ENCODE peak calls at places on chromosomes 16 and 17, in four cellular contexts. J is EH, Y is foreskin fibroblast, E is PC-9. T is an unnamed sample.

GRCh38 chr17:21370430-21370829 is 5.7 kb upstream of the KCNJ12 start:
- DNase-seq in J (peak; percentile 17), Y (no peak), E (no peak), T (no peak)

GRCh38 chr17:2830678-2831077 is 34.4 kb downstream of the RAP1GAP2 start:
- DNase-seq in J (no peak), Y (no peak), E (no peak), T (no peak)

GRCh38 chr16:13453325-13453724 is 466.6 kb upstream of the ERCC4 start:
- DNase-seq in J (peak; percentile 6), Y (peak; percentile 61), E (no peak), T (no peak)

GRCh38 chr17:28928061-28928460 is 23.3 kb downstream of the PHF12 start:
- DNase-seq in J (peak; percentile 38), Y (no peak), E (no peak), T (peak; percentile 41)

GRCh38 chr17:2940352-2940751 is 123.1 kb downstream of the OR1D5 start:
- DNase-seq in J (no peak), Y (no peak), E (no peak), T (peak; percentile 17)

GRCh38 chr16:47519543-47519942 is 58.4 kb downstream of the PHKB start:
- DNase-seq in J (no peak), Y (no peak), E (no peak), T (no peak)

GRCh38 chr16:56708821-56709685 is 20.9 kb upstream of the NUP93 start:
- DNase-seq in J (no peak), Y (no peak), E (no peak), T (no peak)

GRCh38 chr17:491086-492014 is 138.7 kb upstream of the RPH3AL start:
- DNase-seq in J (peak; percentile 88), Y (peak; percentile 72), E (no peak), T (peak; percentile 12)

GRCh38 chr16:1656808-1657617 is 21.1 kb upstream of the JPT2 start:
- DNase-seq in J (no peak), Y (no peak), E (no peak), T (no peak)

T was measured in Calu3.